ENCODE peak calls at places on chromosomes 3 and 15, in nine cellular contexts. D is upper lobe of left lung, R is GM12865, S is AG10803, Z is psoas muscle, W is fibroblast of the aortic adventitia, C is body of pancreas, I is mucosa of descending colon, L is bronchial epithelial cell. Y is an unnamed sample.

GRCh38 chr3:43217633-43218032 is 68.7 kb upstream of the SNRK start:
- DNase-seq in D (no peak), R (no peak), S (peak), Z (no peak), W (no peak), C (no peak), I (no peak), L (no peak), Y (peak)

GRCh38 chr3:188916934-188917391 is 254.8 kb upstream of the TPRG1 start:
- DNase-seq in D (no peak), R (peak), S (no peak), Z (no peak), W (peak), C (no peak), I (no peak), L (no peak), Y (no peak)

GRCh38 chr3:146464783-146465182 is 4.6 kb downstream of the PLSCR2 start:
- DNase-seq in D (no peak), R (no peak), S (no peak), Z (no peak), W (no peak), C (no peak), I (no peak), L (peak), Y (no peak)

GRCh38 chr15:51782357-51782896 is 31.0 kb downstream of the TMOD2 start:
- DNase-seq in D (no peak), R (peak), S (no peak), Z (no peak), W (peak), C (no peak), I (no peak), L (no peak), Y (peak)

GRCh38 chr3:17116007-17116659 is 231.4 kb downstream of the PLCL2 start:
- DNase-seq in D (no peak), R (no peak), S (no peak), Z (no peak), W (no peak), C (no peak), I (no peak), L (no peak), Y (no peak)

GRCh38 chr15:66228807-66229557 is 24.6 kb downstream of the MEGF11 start:
- DNase-seq in D (peak), R (no peak), S (no peak), Z (no peak), W (no peak), C (no peak), I (no peak), L (no peak), Y (no peak)

GRCh38 chr15:77628010-77628409 is 4.7 kb downstream of the LINGO1 start:
- DNase-seq in D (no peak), R (no peak), S (no peak), Z (no peak), W (no peak), C (no peak), I (no peak), L (no peak), Y (no peak)

GRCh38 chr15:32905481-32905880 is 187.7 kb downstream of the GREM1 start:
- DNase-seq in D (no peak), R (no peak), S (peak), Z (no peak), W (no peak), C (no peak), I (no peak), L (no peak), Y (no peak)

GRCh38 chr3:149448331-149448831 is 26.1 kb upstream of the TM4SF4 start:
- DNase-seq in D (no peak), R (no peak), S (peak), Z (no peak), W (peak), C (no peak), I (no peak), L (peak), Y (peak)

GRCh38 chr15:99909914-99910313 is 176.7 kb upstream of the LYSMD4 start:
- DNase-seq in D (no peak), R (peak), S (no peak), Z (no peak), W (no peak), C (no peak), I (no peak), L (peak), Y (peak)

GRCh38 chr15:32030795-32031194 is 480 bp downstream of the CHRNA7 start:
- DNase-seq in D (no peak), R (no peak), S (no peak), Z (no peak), W (no peak), C (peak), I (no peak), L (no peak), Y (no peak)

GRCh38 chr3:111210866-111211564 is 139.4 kb downstream of the NECTIN3 start:
- DNase-seq in D (no peak), R (no peak), S (peak), Z (no peak), W (peak), C (no peak), I (no peak), L (no peak), Y (peak)

GRCh38 chr15:70799667-70800450 is 36.5 kb upstream of the UACA start:
- DNase-seq in D (no peak), R (no peak), S (peak), Z (no peak), W (peak), C (peak), I (no peak), L (peak), Y (peak)

GRCh38 chr3:88852606-88853005 is 254.8 kb upstream of the EPHA3 start:
- DNase-seq in D (no peak), R (no peak), S (no peak), Z (no peak), W (no peak), C (no peak), I (no peak), L (no peak), Y (no peak)

GRCh38 chr3:196444495-196444894 is 12.3 kb upstream of the UBXN7 start:
- DNase-seq in D (no peak), R (no peak), S (no peak), Z (no peak), W (no peak), C (no peak), I (no peak), L (no peak), Y (no peak)

GRCh38 chr3:150480802-150481201 is 65.5 kb downstream of the SERP1 start:
- DNase-seq in D (no peak), R (no peak), S (no peak), Z (no peak), W (no peak), C (no peak), I (no peak), L (no peak), Y (no peak)

GRCh38 chr15:101611580-101612299 is 40.4 kb downstream of the TM2D3 start:
- DNase-seq in D (peak), R (no peak), S (no peak), Z (peak), W (no peak), C (no peak), I (no peak), L (no peak), Y (no peak)

GRCh38 chr15:23759964-23760363 is 72.9 kb upstream of the NDN start:
- DNase-seq in D (no peak), R (no peak), S (no peak), Z (no peak), W (no peak), C (no peak), I (no peak), L (no peak), Y (no peak)

GRCh38 chr3:111315911-111316310 is 226.1 kb upstream of the CD96 start:
- DNase-seq in D (no peak), R (no peak), S (peak), Z (no peak), W (peak), C (no peak), I (no peak), L (peak), Y (peak)

GRCh38 chr3:127768346-127769008 is 53.8 kb downstream of the MGLL start:
- DNase-seq in D (no peak), R (peak), S (peak), Z (peak), W (peak), C (no peak), I (no peak), L (peak), Y (peak)

GRCh38 chr3:52050571-52050970 is 5.8 kb downstream of the DUSP7 start:
- DNase-seq in D (no peak), R (no peak), S (no peak), Z (no peak), W (no peak), C (no peak), I (no peak), L (no peak), Y (no peak)

GRCh38 chr3:52053307-52054304 is 2.8 kb downstream of the DUSP7 start:
- DNase-seq in D (no peak), R (peak), S (no peak), Z (peak), W (peak), C (no peak), I (no peak), L (peak), Y (peak)

GRCh38 chr3:52051444-52051843 is 4.9 kb downstream of the DUSP7 start:
- DNase-seq in D (no peak), R (no peak), S (no peak), Z (no peak), W (no peak), C (no peak), I (no peak), L (no peak), Y (no peak)

GRCh38 chr3:52054689-52055511 is 1.5 kb downstream of the DUSP7 start:
- DNase-seq in D (no peak), R (no peak), S (peak), Z (no peak), W (no peak), C (no peak), I (peak), L (no peak), Y (no peak)

GRCh38 chr3:52052831-52053306 is 3.5 kb downstream of the DUSP7 start:
- DNase-seq in D (no peak), R (peak), S (peak), Z (peak), W (peak), C (peak), I (peak), L (peak), Y (peak)
- H3K4me3 ChIP-seq in D (peak), R (peak), S (peak), Z (peak), W (peak), C (no peak), I (no peak), L (peak), Y (peak)

GRCh38 chr3:10992017-10992945 is at the start of gene SLC6A1:
- DNase-seq in D (peak), R (no peak), S (no peak), Z (peak), W (no peak), C (no peak), I (no peak), L (no peak), Y (no peak)
- TF ChIP-seq CTCF in D (no peak), R (no peak), S (no peak), Z (no peak), W (no peak), C (no peak), I (no peak), L (no peak), Y (no peak)

DNA sequence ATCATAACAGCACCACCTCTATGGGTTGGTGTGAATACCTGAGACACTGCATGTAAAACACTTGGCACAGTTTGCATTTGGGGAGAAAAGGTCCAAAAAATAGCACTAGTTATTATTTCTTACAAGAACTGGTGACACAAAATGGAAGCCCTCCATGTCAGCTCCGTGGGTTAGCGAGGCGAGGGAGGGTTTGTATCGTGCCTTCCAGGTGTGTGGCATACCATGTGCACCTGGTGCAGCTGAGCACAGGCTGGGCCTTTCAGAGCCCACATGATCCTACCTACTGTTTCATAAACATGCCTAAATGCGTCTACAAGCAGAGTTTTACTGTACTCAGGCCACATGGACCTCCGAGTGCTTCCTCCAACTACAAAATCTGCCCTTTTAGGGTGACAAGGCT is 5.6 kb downstream of the CXCR6 start:
- DNase-seq in D (no peak), R (no peak), S (no peak), Z (no peak), W (no peak), C (no peak), I (no peak), L (no peak), Y (no peak)
- H3K4me3 ChIP-seq in D (no peak), R (no peak), S (no peak), Z (no peak), W (no peak), C (no peak), I (no peak), L (no peak), Y (no peak)

GRCh38 chr3:164460851-164461250 is 617.4 kb downstream of the SI start:
- DNase-seq in D (no peak), R (peak), S (peak), Z (no peak), W (peak), C (no peak), I (no peak), L (no peak), Y (peak)
- TF ChIP-seq CTCF in D (no peak), R (no peak), S (no peak), Z (no peak), W (no peak), C (no peak), I (no peak), L (no peak), Y (no peak)

GRCh38 chr3:125117631-125118191 is 61.9 kb upstream of the HEG1 start:
- DNase-seq in D (peak), R (no peak), S (no peak), Z (no peak), W (peak), C (no peak), I (no peak), L (no peak), Y (no peak)

GRCh38 chr3:125121246-125122010 is 65.6 kb upstream of the HEG1 start:
- DNase-seq in D (no peak), R (peak), S (no peak), Z (no peak), W (no peak), C (no peak), I (no peak), L (no peak), Y (no peak)

GRCh38 chr3:125118600-125118999 is 62.8 kb upstream of the HEG1 start:
- DNase-seq in D (no peak), R (no peak), S (no peak), Z (no peak), W (no peak), C (no peak), I (no peak), L (no peak), Y (no peak)

GRCh38 chr3:125119752-125120369 is 64.1 kb upstream of the HEG1 start:
- DNase-seq in D (no peak), R (peak), S (no peak), Z (no peak), W (no peak), C (no peak), I (no peak), L (no peak), Y (no peak)

GRCh38 chr3:125120370-125121122 is 64.7 kb upstream of the HEG1 start:
- DNase-seq in D (peak), R (no peak), S (peak), Z (no peak), W (no peak), C (no peak), I (no peak), L (no peak), Y (peak)
- H3K4me3 ChIP-seq in D (peak), R (peak), S (peak), Z (peak), W (peak), C (no peak), I (no peak), L (no peak), Y (no peak)